ENCODE peak calls at places on chromosomes 6 and 20, in nine cellular contexts. Q, H, G, W, R, O, V, Z and M are unnamed samples.

GRCh38 chr20:45361794-45362193 is 1.2 kb upstream of the SYS1 start:
- DNase-seq in Q (no peak), Z (no peak), V (no peak), R (no peak), G (no peak), W (no peak), H (no peak), O (no peak), M (no peak)

GRCh38 chr6:12343122-12343439 is 52.9 kb downstream of the EDN1 start:
- DNase-seq in Q (no peak), W (no peak), G (no peak), O (no peak), R (no peak), Z (no peak), H (no peak), V (no peak), M (no peak)

GRCh38 chr6:33888183-33888582 is 84.4 kb upstream of the MLN start:
- DNase-seq in H (no peak), Q (no peak), O (no peak), G (no peak), V (no peak), R (no peak), W (no peak), Z (no peak), M (no peak)

GRCh38 chr6:34152042-34152524 is 6.2 kb upstream of the GRM4 start:
- DNase-seq in V (no peak), G (no peak), H (no peak), O (no peak), Q (no peak), W (no peak), Z (no peak), R (no peak), M (no peak)

GRCh38 chr20:2387180-2387577 is 6.5 kb downstream of the TGM6 start:
- DNase-seq in W (peak; percentile 18), V (no peak), O (peak; percentile 21), Z (no peak), G (no peak), R (no peak), H (no peak), Q (peak; percentile 10), M (no peak)

GRCh38 chr20:46485431-46485830 is 27.9 kb downstream of the ZNF334 start:
- DNase-seq in H (no peak), G (no peak), O (no peak), Q (no peak), W (no peak), Z (no peak), R (peak; percentile 1), V (no peak), M (no peak)

GRCh38 chr6:154246723-154247118 is 109.9 kb downstream of the IPCEF1 start:
- DNase-seq in W (no peak), Q (no peak), H (no peak), O (no peak), R (no peak), V (no peak), Z (no peak), G (no peak), M (no peak)

GRCh38 chr6:27059621-27060425 is 187.7 kb upstream of the PRSS16 start:
- DNase-seq in V (no peak), Q (no peak), Z (no peak), G (no peak), R (no peak), W (no peak), O (no peak), H (no peak), M (peak; percentile 6)

GRCh38 chr6:166456360-166457156 is 73.8 kb upstream of the MPC1 start:
- DNase-seq in H (no peak), W (peak; percentile 13), Q (peak; percentile 54), Z (no peak), V (no peak), G (no peak), R (no peak), O (peak; percentile 17), M (no peak)

GRCh38 chr20:33568378-33569289 is 78.7 kb downstream of the CBFA2T2 start:
- DNase-seq in O (no peak), Q (no peak), V (no peak), Z (no peak), G (no peak), W (no peak), H (peak; percentile 23), R (no peak), M (no peak)

GRCh38 chr6:16331328-16332174 is 93.2 kb downstream of the GMPR start:
- DNase-seq in V (peak; percentile 67), W (peak; percentile 60), Q (peak; percentile 89), H (peak; percentile 76), O (no peak), G (peak; percentile 72), R (peak; percentile 64), Z (peak; percentile 74), M (peak; percentile 62)

GRCh38 chr20:45987108-45987780 is 15.2 kb upstream of the ZNF335 start:
- DNase-seq in Q (peak; percentile 70), Z (peak; percentile 83), O (no peak), V (peak; percentile 61), W (peak; percentile 70), G (peak; percentile 79), H (peak; percentile 43), R (peak; percentile 37), M (peak; percentile 74)

GRCh38 chr6:20438462-20439070 is 36.9 kb downstream of the E2F3 start:
- DNase-seq in Q (no peak), H (no peak), O (no peak), W (no peak), G (no peak), V (no peak), Z (no peak), R (no peak), M (no peak)

GRCh38 chr6:152309648-152310047 is 327.5 kb downstream of the SYNE1 start:
- DNase-seq in Q (no peak), H (no peak), G (peak; percentile 42), R (peak; percentile 22), V (no peak), W (peak; percentile 68), Z (no peak), O (no peak), M (no peak)

GRCh38 chr6:152314483-152314832 is 322.7 kb downstream of the SYNE1 start:
- DNase-seq in Z (no peak), O (no peak), H (no peak), V (no peak), Q (no peak), G (no peak), R (no peak), W (no peak), M (no peak)

GRCh38 chr6:152310371-152310954 is 326.7 kb downstream of the SYNE1 start:
- DNase-seq in Q (no peak), V (no peak), O (no peak), W (peak; percentile 54), H (no peak), G (no peak), R (no peak), Z (no peak), M (no peak)

GRCh38 chr6:152313542-152314482 is 323.4 kb downstream of the SYNE1 start:
- DNase-seq in V (no peak), R (peak; percentile 21), Q (peak; percentile 78), G (no peak), O (no peak), W (no peak), Z (no peak), H (no peak), M (no peak)

GRCh38 chr6:152312434-152312833 is 324.7 kb downstream of the SYNE1 start:
- DNase-seq in Q (no peak), V (no peak), Z (no peak), R (no peak), W (no peak), O (no peak), H (no peak), G (no peak), M (no peak)
- H3K9me3 ChIP-seq in Q (no peaks in the 10 kb centered on the region), V (no peaks in the 10 kb centered on the region), Z (no peaks in the 10 kb centered on the region), R (no peaks in the 10 kb centered on the region), W (no peaks in the 10 kb centered on the region), O (no peaks in the 10 kb centered on the region), H (no peaks in the 10 kb centered on the region), G (no peaks in the 10 kb centered on the region), M (no peaks in the 10 kb centered on the region)

GRCh38 chr20:42005211-42005610 is 387.0 kb upstream of the CHD6 start:
- DNase-seq in H (no peak), V (no peak), O (no peak), W (no peak), R (no peak), Q (no peak), G (no peak), Z (no peak), M (no peak)
- H3K4me3 ChIP-seq in H (no peak overlapping the region), V (no peak overlapping the region), O (no peak overlapping the region), W (no peak overlapping the region), R (no peak overlapping the region), Q (no peak overlapping the region), G (no peak overlapping the region), Z (no peak overlapping the region), M (no peak overlapping the region)

GRCh38 chr20:3863317-3863716 is 16.7 kb downstream of the MAVS start:
- DNase-seq in V (no peak), G (no peak), R (no peak), Z (no peak), O (no peak), W (no peak), Q (no peak), H (no peak), M (no peak)

GRCh38 chr20:3864518-3864917 is 17.9 kb downstream of the MAVS start:
- DNase-seq in O (no peak), W (no peak), V (no peak), H (no peak), R (no peak), Q (no peak), G (no peak), Z (no peak), M (no peak)

GRCh38 chr20:3862333-3862732 is 15.7 kb downstream of the MAVS start:
- DNase-seq in Z (no peak), Q (no peak), V (no peak), W (no peak), R (no peak), H (no peak), G (no peak), O (no peak), M (no peak)

GRCh38 chr20:3858689-3859088 is 12.1 kb downstream of the MAVS start:
- DNase-seq in O (no peak), R (no peak), Q (no peak), Z (no peak), V (no peak), H (no peak), G (no peak), W (no peak), M (no peak)

GRCh38 chr20:3861191-3861590 is 14.6 kb downstream of the MAVS start:
- DNase-seq in V (no peak), Q (no peak), H (no peak), G (no peak), W (no peak), O (no peak), Z (no peak), R (no peak), M (no peak)
- H3K36me3 ChIP-seq in V (no peaks in the 10 kb centered on the region), Q (peaks cover 46% of the 10 kb centered on the region), H (peaks cover 11% of the 10 kb centered on the region), G (peaks cover 92% of the 10 kb centered on the region), W (peaks cover 69% of the 10 kb centered on the region), O (peaks cover 27% of the 10 kb centered on the region), Z (peaks cover 89% of the 10 kb centered on the region), R (peaks cover 25% of the 10 kb centered on the region), M (peaks cover 35% of the 10 kb centered on the region)

DNA sequence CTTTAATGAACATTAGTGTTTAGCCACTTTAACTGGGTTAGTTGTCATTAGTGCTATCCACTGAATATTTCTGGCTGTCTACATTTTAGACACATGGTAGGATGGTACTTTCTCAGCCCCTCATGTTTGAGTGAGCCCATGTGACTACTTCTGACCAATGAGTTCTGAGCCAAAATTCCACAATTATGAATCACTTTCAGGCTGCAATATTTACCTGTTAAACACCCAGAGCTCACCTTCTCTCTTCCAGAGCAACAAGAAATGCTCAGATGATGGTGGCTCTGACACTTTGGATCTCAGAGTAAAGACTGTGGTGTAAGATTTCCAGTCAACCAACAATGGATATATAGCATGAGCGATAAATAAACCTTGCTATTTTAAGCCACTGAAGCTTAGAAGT is 24.8 kb downstream of the SPACA1 start:
- DNase-seq in G (no peak), V (no peak), Q (no peak), R (no peak), W (no peak), O (no peak), Z (no peak), H (no peak), M (no peak)
- H3K9me3 ChIP-seq in G (no peaks in the 10 kb centered on the region), V (no peaks in the 10 kb centered on the region), Q (no peaks in the 10 kb centered on the region), R (no peaks in the 10 kb centered on the region), W (no peaks in the 10 kb centered on the region), O (no peaks in the 10 kb centered on the region), Z (no peaks in the 10 kb centered on the region), H (no peaks in the 10 kb centered on the region), M (peaks cover 5% of the 10 kb centered on the region)